ENCODE peak calls at places on chromosomes 3 and 15, in five cellular contexts. R, S, D, C and Q are unnamed samples.

GRCh38 chr3:194095464-194095863 is 40.5 kb upstream of the HES1 start:
- DNase-seq in C (no peak), R (peak), S (no peak), D (no peak), Q (no peak)

GRCh38 chr15:101542306-101543025 is 53.0 kb upstream of the PCSK6 start:
- DNase-seq in D (no peak), R (no peak), S (no peak), C (no peak), Q (no peak)

GRCh38 chr15:78933187-78934062 is 11.4 kb downstream of the CTSH start:
- DNase-seq in D (no peak), C (no peak), R (no peak), S (no peak), Q (no peak)

GRCh38 chr15:27167738-27168137 is 196.8 kb downstream of the GABRG3 start:
- DNase-seq in D (no peak), S (no peak), R (no peak), C (no peak), Q (no peak)

GRCh38 chr3:151900460-151900859 is 27.0 kb downstream of the SUCNR1 start:
- DNase-seq in R (no peak), S (no peak), D (no peak), C (no peak), Q (no peak)

GRCh38 chr3:81823882-81824395 is 62.5 kb upstream of the GBE1 start:
- DNase-seq in R (no peak), C (peak), D (no peak), S (no peak), Q (no peak)

GRCh38 chr15:59160880-59161593 is 45.6 kb upstream of the LDHAL6B start:
- DNase-seq in C (no peak), D (no peak), R (peak), S (peak), Q (peak)

GRCh38 chr15:74913041-74913440 is 6.4 kb upstream of the FAM219B start:
- DNase-seq in C (no peak), S (no peak), D (no peak), R (no peak), Q (no peak)

GRCh38 chr15:71295242-71296031 is 180.2 kb downstream of the THSD4 start:
- DNase-seq in R (peak), C (no peak), D (peak), S (no peak), Q (peak)

GRCh38 chr15:71153823-71154524 is 38.7 kb downstream of the THSD4 start:
- DNase-seq in D (no peak), S (no peak), C (no peak), R (no peak), Q (no peak)

GRCh38 chr15:82158811-82159210 is 103.7 kb downstream of the EFL1 start:
- DNase-seq in C (no peak), D (no peak), S (no peak), R (no peak), Q (no peak)

DNA sequence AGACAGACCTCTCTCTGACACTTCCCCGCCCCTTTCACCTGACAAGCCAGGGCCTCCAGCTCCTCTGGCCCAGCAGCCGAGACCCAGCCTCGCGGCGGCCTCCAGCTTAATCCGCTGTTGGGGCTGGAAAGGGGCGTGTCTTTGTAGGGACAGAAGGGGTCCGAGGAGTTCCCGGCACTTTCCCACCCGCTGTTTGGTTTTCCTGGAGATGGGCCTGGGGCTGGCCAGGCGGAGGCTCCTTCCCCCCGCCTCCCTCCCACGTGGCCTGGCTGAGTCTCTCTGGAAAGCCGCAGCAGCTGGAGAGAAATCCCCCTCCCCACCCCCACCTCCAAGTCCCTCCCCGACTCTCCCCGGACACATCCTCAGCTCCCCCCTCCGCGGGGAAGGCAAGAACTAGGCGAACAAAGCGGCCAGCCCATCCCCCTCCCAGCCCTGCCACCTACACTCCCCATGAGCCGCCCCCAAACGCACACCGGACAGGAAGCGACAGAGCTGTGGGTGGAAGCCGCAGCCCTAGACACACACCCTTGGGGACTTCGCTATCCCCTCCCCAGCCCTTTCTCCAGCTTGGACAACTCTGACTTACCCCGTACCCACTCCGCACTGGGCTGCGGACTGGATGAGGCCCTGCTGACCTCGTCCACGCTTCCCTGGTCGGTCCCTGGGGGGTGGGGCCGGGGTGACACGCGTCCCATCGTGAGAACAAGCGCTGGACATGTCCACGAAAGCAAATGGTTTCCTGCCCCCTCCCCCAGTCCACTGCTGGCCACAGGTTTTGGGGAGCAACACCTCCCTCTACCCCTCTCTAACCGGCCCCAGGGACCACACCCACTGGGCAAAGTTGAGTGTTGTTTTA is 1.2 kb downstream of the IGDCC4 start:
- DNase-seq in D (no peak), S (peak), R (no peak), C (no peak), Q (no peak)
- TF ChIP-seq JUND in D (no peak), S (no peak), R (no peak), C (no peak), Q (no peak)

DNA sequence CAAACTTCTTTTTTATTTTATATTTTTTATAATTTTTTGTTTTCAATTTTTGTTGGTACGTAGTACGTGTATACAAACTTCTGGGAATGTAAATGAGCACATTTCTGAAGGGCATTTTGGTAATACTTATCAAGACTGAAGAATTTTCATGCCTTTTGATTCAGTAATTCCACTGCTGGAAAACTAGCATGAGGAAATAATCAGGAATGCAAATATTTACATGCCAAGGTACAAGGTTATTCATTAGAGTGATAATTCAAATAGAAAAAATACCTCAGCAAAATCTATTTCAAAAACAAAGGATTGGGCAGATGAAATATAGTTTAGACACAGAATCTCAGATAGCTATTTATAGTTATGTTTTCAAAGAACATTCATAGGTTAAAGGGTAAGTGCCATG is 128.7 kb downstream of the DMXL2 start:
- DNase-seq in C (no peak), R (peak), S (no peak), D (no peak), Q (no peak)
- TF ChIP-seq JUND in C (no peak), R (no peak), S (no peak), D (no peak), Q (no peak)

DNA sequence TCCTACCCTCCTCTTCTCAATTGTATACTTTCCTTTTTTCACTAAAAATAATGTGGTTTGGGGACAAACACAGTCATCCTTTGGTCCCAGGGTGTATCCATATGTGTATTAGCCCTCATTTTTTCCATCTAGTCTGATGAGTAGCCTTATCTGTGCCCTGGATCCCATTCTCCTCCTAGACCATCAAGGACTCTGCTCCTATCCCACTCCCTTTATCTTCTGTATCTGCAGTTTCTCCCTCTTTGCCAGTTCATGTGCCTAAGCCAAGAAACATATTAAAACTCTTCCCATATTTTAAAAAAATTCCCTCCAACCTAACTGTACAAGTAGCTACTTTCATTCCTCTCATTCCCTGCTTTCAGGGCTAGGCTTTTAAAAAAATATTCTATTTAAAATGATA is 25.2 kb downstream of the CCDC14 start:
- DNase-seq in R (no peak), D (no peak), C (no peak), S (no peak), Q (no peak)
- TF ChIP-seq JUND in R (no peak), D (no peak), C (no peak), S (no peak), Q (no peak)

GRCh38 chr15:37984368-37984767 is 49.9 kb downstream of the TMCO5A start:
- DNase-seq in S (no peak), C (no peak), D (no peak), R (no peak), Q (no peak)

GRCh38 chr15:37978231-37978630 is 43.8 kb downstream of the TMCO5A start:
- DNase-seq in R (no peak), C (no peak), D (no peak), S (no peak), Q (no peak)

GRCh38 chr15:37979597-37979996 is 45.2 kb downstream of the TMCO5A start:
- DNase-seq in R (no peak), C (no peak), D (no peak), S (no peak), Q (no peak)

GRCh38 chr15:37980010-37980409 is 45.6 kb downstream of the TMCO5A start:
- DNase-seq in D (no peak), S (no peak), C (no peak), R (no peak), Q (no peak)

GRCh38 chr15:37981781-37982180 is 47.3 kb downstream of the TMCO5A start:
- DNase-seq in D (peak), C (no peak), R (peak), S (peak), Q (no peak)
- TF ChIP-seq JUND in D (no peak), C (no peak), R (no peak), S (no peak), Q (no peak)

GRCh38 chr3:12750658-12751071 is 8.4 kb downstream of the TMEM40 start:
- DNase-seq in S (no peak), C (peak), D (no peak), R (no peak), Q (no peak)
- TF ChIP-seq JUND in S (no peak), C (no peak), D (no peak), R (no peak), Q (no peak)

GRCh38 chr3:99866167-99866810 is 48.6 kb downstream of the CMSS1 start:
- DNase-seq in S (no peak), R (no peak), D (no peak), C (peak), Q (no peak)
- TF ChIP-seq JUND in S (no peak), R (no peak), D (no peak), C (no peak), Q (no peak)

DNA sequence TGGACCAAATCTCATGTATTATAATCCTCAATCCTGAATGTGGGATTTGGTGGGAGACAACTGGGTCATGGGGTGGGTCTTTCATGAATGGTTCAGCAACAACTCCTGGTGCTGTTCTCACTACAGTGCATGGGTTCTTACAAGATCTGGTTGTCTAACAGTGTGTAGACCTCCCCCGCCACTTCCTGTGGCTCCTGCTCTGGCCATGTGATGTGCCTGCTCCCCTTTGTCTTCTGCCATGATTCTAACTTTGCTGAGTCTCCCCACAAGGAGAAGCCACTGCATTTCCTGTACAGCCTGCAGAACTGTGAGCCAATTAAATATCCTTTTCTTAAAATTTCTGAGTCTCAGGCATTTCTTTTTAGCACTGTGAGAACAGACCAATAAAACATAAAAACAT is 557.5 kb downstream of the GOLGA6L6 start:
- DNase-seq in R (no peak), D (no peak), S (no peak), C (no peak), Q (no peak)
- TF ChIP-seq JUND in R (no peak), D (no peak), S (no peak), C (no peak), Q (no peak)